ENCODE peak calls at places on chromosomes 11 and 22, in five cellular contexts. Q is neural progenitor cell, P is mammary epithelial cell, B is A549, X is non-pigmented ciliary epithelial cell. G is an unnamed sample.

GRCh38 chr22:27825174-27825573 is 23.6 kb upstream of the MN1 start:
- DNase-seq in Q (no peak), P (no peak), B (peak; percentile 30), X (no peak), G (no peak)

GRCh38 chr22:45268167-45268957 is 16.4 kb upstream of the UPK3A start:
- DNase-seq in Q (peak; percentile 94), P (no peak), B (no peak), X (no peak), G (no peak)

GRCh38 chr22:46030241-46030880 is 53.4 kb upstream of the WNT7B start:
- DNase-seq in Q (no peak), P (no peak), B (no peak), X (no peak), G (no peak)

GRCh38 chr22:44815099-44816070 is 63.0 kb downstream of the ARHGAP8 start:
- DNase-seq in Q (no peak), P (no peak), B (no peak), X (no peak), G (no peak)

GRCh38 chr11:827861-828167 is at the start of gene CRACR2B:
- DNase-seq in Q (no peak), P (no peak), B (no peak), X (no peak), G (no peak)

GRCh38 chr11:119782021-119782420 is 53.0 kb upstream of the NECTIN1 start:
- DNase-seq in Q (peak; percentile 42), P (no peak), B (no peak), X (no peak), G (no peak)

GRCh38 chr22:30459206-30460052 is 12.4 kb downstream of the SEC14L3 start:
- DNase-seq in Q (peak; percentile 75), P (peak; percentile 31), B (peak; percentile 12), X (no peak), G (peak; percentile 30)

GRCh38 chr11:18312663-18313420 is 9.1 kb downstream of the HPS5 start:
- DNase-seq in Q (no peak), P (peak; percentile 76), B (no peak), X (peak; percentile 51), G (peak; percentile 82)

GRCh38 chr11:72111803-72112540 is 523 bp downstream of the ANAPC15 start:
- DNase-seq in Q (peak; percentile 97), P (peak; percentile 99), B (peak; percentile 99), X (peak; percentile 98), G (peak; percentile 99)

GRCh38 chr22:21865041-21865440 is 2.4 kb downstream of the MAPK1 start:
- DNase-seq in Q (no peak), P (peak; percentile 78), B (no peak), X (peak; percentile 63), G (peak; percentile 66)

GRCh38 chr11:8327761-8328192 is 64.1 kb upstream of the LMO1 start:
- DNase-seq in Q (no peak), P (no peak), B (no peak), X (no peak), G (no peak)

GRCh38 chr22:45254388-45254787 is 13.7 kb upstream of the KIAA0930 start:
- DNase-seq in Q (no peak), P (no peak), B (no peak), X (no peak), G (no peak)